ENCODE peak calls at places on chromosome 11, in five cellular contexts. P, T, R, C and Z are unnamed samples.

GRCh38 chr11:102724904-102725515 is at the start of gene MMP8:
- DNase-seq in P (no peak), T (no peak), R (no peak), C (no peak), Z (peak)

GRCh38 chr11:126333142-126333541 is 22.3 kb upstream of the ST3GAL4 start:
- DNase-seq in P (no peak), T (no peak), R (no peak), C (no peak), Z (no peak)

GRCh38 chr11:26553182-26553581 is 18.9 kb downstream of the MUC15 start:
- DNase-seq in P (no peak), T (no peak), R (no peak), C (no peak), Z (no peak)

GRCh38 chr11:128772814-128773213 is 78.9 kb downstream of the FLI1 start:
- DNase-seq in P (no peak), T (no peak), R (no peak), C (peak), Z (no peak)

GRCh38 chr11:110710520-110711381 is 1.5 kb downstream of the ARHGAP20 start:
- DNase-seq in P (no peak), T (peak), R (peak), C (peak), Z (peak)

GRCh38 chr11:59601788-59602187 is 13.8 kb downstream of the OSBP start:
- DNase-seq in P (no peak), T (no peak), R (no peak), C (no peak), Z (no peak)

GRCh38 chr11:606245-606644 is 9.5 kb downstream of the IRF7 start:
- DNase-seq in P (no peak), T (no peak), R (no peak), C (peak), Z (peak)

GRCh38 chr11:6402061-6402470 is 11.8 kb downstream of the SMPD1 start:
- DNase-seq in P (no peak), T (no peak), R (no peak), C (no peak), Z (no peak)

GRCh38 chr11:19053909-19054308 is 6.6 kb downstream of the MRGPRX2 start:
- DNase-seq in P (no peak), T (no peak), R (no peak), C (no peak), Z (no peak)

GRCh38 chr11:31449040-31449439 is 60.4 kb downstream of the IMMP1L start:
- DNase-seq in P (no peak), T (no peak), R (no peak), C (no peak), Z (no peak)

GRCh38 chr11:78870655-78871054 is 296.0 kb upstream of the NARS2 start:
- DNase-seq in P (no peak), T (no peak), R (no peak), C (no peak), Z (no peak)

GRCh38 chr11:109421981-109422590 is at the start of gene C11orf87:
- DNase-seq in P (no peak), T (no peak), R (no peak), C (no peak), Z (no peak)

GRCh38 chr11:34344410-34345011 is 13.3 kb downstream of the ABTB2 start:
- DNase-seq in P (peak), T (peak), R (no peak), C (no peak), Z (no peak)

GRCh38 chr11:46375392-46376101 is 5.9 kb upstream of the MDK start:
- DNase-seq in P (no peak), T (no peak), R (no peak), C (no peak), Z (no peak)

GRCh38 chr11:106286881-106287504 is 209.5 kb downstream of the AASDHPPT start:
- DNase-seq in P (no peak), T (no peak), R (no peak), C (no peak), Z (no peak)

GRCh38 chr11:17602105-17603001 is 55.3 kb downstream of the OTOG start:
- DNase-seq in P (no peak), T (no peak), R (no peak), C (peak), Z (no peak)

GRCh38 chr11:11425806-11426205 is 72.8 kb upstream of the CSNK2A3 start:
- DNase-seq in P (no peak), T (no peak), R (no peak), C (no peak), Z (no peak)

GRCh38 chr11:11427185-11427944 is 74.3 kb upstream of the CSNK2A3 start:
- DNase-seq in P (no peak), T (no peak), R (no peak), C (no peak), Z (no peak)

GRCh38 chr11:11430431-11430830 is 77.4 kb upstream of the CSNK2A3 start:
- DNase-seq in P (no peak), T (no peak), R (no peak), C (no peak), Z (no peak)

GRCh38 chr11:11426226-11426915 is 73.3 kb upstream of the CSNK2A3 start:
- DNase-seq in P (no peak), T (no peak), R (no peak), C (no peak), Z (no peak)

GRCh38 chr11:11428714-11429113 is 75.7 kb upstream of the CSNK2A3 start:
- DNase-seq in P (no peak), T (no peak), R (no peak), C (no peak), Z (no peak)
- TF ChIP-seq CTCF in P (no peak), T (no peak), R (no peak), C (no peak), Z (no peak)

GRCh38 chr11:117670924-117671323 is 126.1 kb downstream of the DSCAML1 start:
- DNase-seq in P (no peak), T (no peak), R (no peak), C (no peak), Z (no peak)
- H3K4me3 ChIP-seq in P (no peak), T (no peak), R (no peak), C (no peak), Z (no peak)

GRCh38 chr11:107413352-107413751 is 44.3 kb downstream of the CWF19L2 start:
- DNase-seq in P (no peak), T (no peak), R (no peak), C (no peak), Z (no peak)
- TF ChIP-seq CTCF in P (no peak), T (no peak), R (no peak), C (no peak), Z (no peak)

GRCh38 chr11:20634044-20634443 is 34.6 kb downstream of the SLC6A5 start:
- DNase-seq in P (no peak), T (no peak), R (no peak), C (no peak), Z (peak)
- H3K4me3 ChIP-seq in P (no peak), T (no peak), R (no peak), C (no peak), Z (no peak)

DNA sequence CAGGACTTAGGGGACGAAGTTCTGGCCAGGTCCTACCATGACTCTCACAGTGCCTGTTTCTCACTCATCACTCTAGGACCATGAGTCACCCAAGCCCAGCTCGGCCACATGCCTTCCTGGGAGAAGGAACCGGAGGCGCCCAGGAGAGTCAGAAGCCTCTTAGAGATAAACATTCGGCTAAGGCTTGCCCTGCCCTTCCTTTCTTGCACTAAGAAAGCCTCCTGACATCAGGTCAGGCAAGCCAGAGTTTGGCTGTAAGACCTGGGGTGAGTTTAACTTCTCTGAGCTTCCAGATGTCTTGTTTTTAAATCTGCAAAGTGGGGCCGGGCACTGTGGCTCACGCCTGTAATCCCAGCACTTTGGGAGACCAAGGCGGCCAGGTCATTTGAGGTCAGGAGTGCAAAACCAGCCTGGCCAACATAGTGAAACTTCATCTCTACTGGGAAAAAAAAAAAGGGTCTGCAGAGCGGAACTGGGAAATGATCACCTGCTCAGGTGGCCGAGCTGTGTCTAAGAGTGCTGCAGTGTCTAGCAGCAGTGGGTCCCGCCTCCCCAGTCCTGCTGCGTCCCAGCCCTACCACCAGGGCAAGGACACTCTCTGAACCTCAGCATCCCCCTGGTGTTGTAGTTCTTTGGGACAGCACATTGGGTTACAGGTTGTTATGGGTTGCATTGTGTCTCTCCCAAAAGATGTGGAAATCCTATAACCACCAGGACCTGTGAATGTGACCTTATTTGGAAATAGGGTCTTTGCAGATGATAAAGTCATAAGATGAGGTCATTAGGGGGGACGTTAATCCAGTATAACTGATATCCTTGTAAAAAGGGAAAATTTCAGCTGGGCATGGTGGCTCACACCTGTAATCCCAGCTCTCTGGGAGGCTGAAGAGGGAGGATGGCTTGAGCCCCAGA is 1.8 kb upstream of the CARS1 start:
- DNase-seq in P (no peak), T (no peak), R (no peak), C (no peak), Z (peak)
- TF ChIP-seq CTCF in P (no peak), T (no peak), R (no peak), C (no peak), Z (no peak)

GRCh38 chr11:84965484-84965883 is 661.7 kb downstream of the DLG2 start:
- DNase-seq in P (no peak), T (no peak), R (no peak), C (no peak), Z (no peak)
- H3K4me3 ChIP-seq in P (no peak), T (no peak), R (no peak), C (no peak), Z (no peak)

DNA sequence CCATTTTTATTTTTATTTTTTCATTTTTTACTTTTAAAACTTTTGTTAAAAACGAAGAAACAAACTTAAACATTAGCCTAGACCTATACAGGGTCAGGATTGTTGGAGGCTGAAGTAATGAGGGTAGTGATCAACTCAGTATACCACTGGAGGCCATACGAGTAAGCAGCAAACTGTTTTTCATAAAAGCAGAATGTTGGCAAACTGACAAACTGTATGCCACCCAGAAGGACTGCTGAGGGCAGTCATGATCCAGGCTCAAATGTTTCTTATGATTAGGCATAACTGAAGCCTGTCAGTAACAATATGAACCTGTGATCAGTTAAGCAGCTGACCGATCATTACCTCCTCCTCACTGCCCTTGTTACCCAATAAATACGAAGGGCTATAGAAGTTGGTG is 10.2 kb upstream of the SC5D start:
- DNase-seq in P (no peak), T (no peak), R (no peak), C (no peak), Z (no peak)
- TF ChIP-seq CTCF in P (no peak), T (no peak), R (no peak), C (no peak), Z (no peak)